ENCODE peak calls at places on chromosome 21, in four cellular contexts. One of them, this sample, is unnamed.
A peak's percentile ranks its signal among the peaks of the same experiment; 100 is the strongest.

GRCh38 chr21:43609501-43610340 is 49.6 kb downstream of the HSF2BP start:
- DNase-seq in HFF-Myc: no peak
- DNase-seq in B cell: no peak
- DNase-seq in GM12864: no peak
- DNase-seq in this sample: no peak

GRCh38 chr21:35674895-35675470 is 385.3 kb downstream of the SETD4 start:
- DNase-seq in B cell: no peak
- DNase-seq in GM12864: no peak
- DNase-seq in HFF-Myc: no peak
- DNase-seq in this sample: no peak

GRCh38 chr21:36310016-36310415 is 10.0 kb upstream of the MORC3 start:
- DNase-seq in B cell: peak; percentile 72
- DNase-seq in HFF-Myc: no peak
- DNase-seq in GM12864: no peak
- DNase-seq in this sample: peak; percentile 65

GRCh38 chr21:39575778-39576177 is 37.0 kb upstream of the B3GALT5 start:
- DNase-seq in B cell: no peak
- DNase-seq in GM12864: no peak
- DNase-seq in HFF-Myc: no peak
- DNase-seq in this sample: no peak

GRCh38 chr21:46551636-46552241 is 53.1 kb downstream of the S100B start:
- DNase-seq in GM12864: no peak
- DNase-seq in HFF-Myc: no peak
- DNase-seq in B cell: peak; percentile 47
- DNase-seq in this sample: peak; percentile 56

GRCh38 chr21:26843912-26844257 is 1.3 kb downstream of the ADAMTS1 start:
- DNase-seq in GM12864: no peak
- DNase-seq in HFF-Myc: no peak
- DNase-seq in B cell: no peak
- DNase-seq in this sample: no peak

GRCh38 chr21:43209575-43210453 is 41.0 kb downstream of the CRYAA start:
- DNase-seq in HFF-Myc: no peak
- DNase-seq in GM12864: no peak
- DNase-seq in B cell: no peak
- DNase-seq in this sample: no peak

GRCh38 chr21:27722095-27722494 is 755.2 kb upstream of the ADAMTS5 start:
- DNase-seq in B cell: no peak
- DNase-seq in GM12864: no peak
- DNase-seq in HFF-Myc: no peak
- DNase-seq in this sample: no peak

GRCh38 chr21:29403922-29404538 is 105.3 kb downstream of the BACH1 start:
- DNase-seq in HFF-Myc: peak; percentile 5
- DNase-seq in GM12864: no peak
- DNase-seq in B cell: no peak
- DNase-seq in this sample: no peak

GRCh38 chr21:36555199-36555598 is 75.3 kb upstream of the CLDN14 start:
- DNase-seq in GM12864: no peak
- DNase-seq in HFF-Myc: no peak
- DNase-seq in B cell: no peak
- DNase-seq in this sample: no peak

GRCh38 chr21:34129039-34129891 is 55.9 kb downstream of the MRPS6 start:
- DNase-seq in GM12864: no peak
- DNase-seq in B cell: no peak
- DNase-seq in HFF-Myc: peak; percentile 90
- DNase-seq in this sample: no peak

GRCh38 chr21:35222021-35222420 is 172.9 kb upstream of the RUNX1 start:
- DNase-seq in B cell: no peak
- DNase-seq in HFF-Myc: no peak
- DNase-seq in GM12864: no peak
- DNase-seq in this sample: no peak

GRCh38 chr21:38806153-38806941 is 618 bp downstream of the ETS2 start:
- DNase-seq in B cell: peak; percentile 51
- DNase-seq in GM12864: no peak
- DNase-seq in HFF-Myc: no peak
- DNase-seq in this sample: peak; percentile 62

GRCh38 chr21:26136686-26137085 is 33.9 kb downstream of the APP start:
- DNase-seq in B cell: no peak
- DNase-seq in HFF-Myc: no peak
- DNase-seq in GM12864: peak; percentile 30
- DNase-seq in this sample: peak; percentile 26

GRCh38 chr21:36511484-36512227 is 31.7 kb upstream of the CLDN14 start:
- DNase-seq in HFF-Myc: peak; percentile 75
- DNase-seq in GM12864: no peak
- DNase-seq in B cell: no peak
- DNase-seq in this sample: no peak

GRCh38 chr21:36171741-36172331 is 15.2 kb downstream of the DOP1B start:
- DNase-seq in GM12864: no peak
- DNase-seq in HFF-Myc: no peak
- DNase-seq in B cell: no peak
- DNase-seq in this sample: no peak

GRCh38 chr21:31875424-31876097 is 2.7 kb downstream of the HUNK start:
- DNase-seq in B cell: no peak
- DNase-seq in GM12864: no peak
- DNase-seq in HFF-Myc: no peak
- DNase-seq in this sample: no peak

GRCh38 chr21:15152591-15152990 is 87.8 kb upstream of the NRIP1 start:
- DNase-seq in B cell: no peak
- DNase-seq in GM12864: no peak
- DNase-seq in HFF-Myc: no peak
- DNase-seq in this sample: no peak

GRCh38 chr21:31557956-31558838 is 101.3 kb upstream of the SOD1 start:
- DNase-seq in HFF-Myc: no peak
- DNase-seq in GM12864: no peak
- DNase-seq in B cell: peak; percentile 32
- DNase-seq in this sample: no peak

GRCh38 chr21:35007348-35007747 is 41.8 kb downstream of the RUNX1 start:
- DNase-seq in GM12864: no peak
- DNase-seq in HFF-Myc: no peak
- DNase-seq in B cell: no peak
- DNase-seq in this sample: no peak

GRCh38 chr21:31283025-31283424 is 61.0 kb downstream of the TIAM1 start:
- DNase-seq in GM12864: no peak
- DNase-seq in B cell: no peak
- DNase-seq in HFF-Myc: no peak
- DNase-seq in this sample: no peak

GRCh38 chr21:40845621-40846020 is 1.3 kb downstream of the DSCAM start:
- DNase-seq in B cell: no peak
- DNase-seq in HFF-Myc: no peak
- DNase-seq in GM12864: no peak
- DNase-seq in this sample: no peak

GRCh38 chr21:29481641-29482040 is 182.9 kb downstream of the BACH1 start:
- DNase-seq in GM12864: no peak
- DNase-seq in HFF-Myc: peak; percentile 4
- DNase-seq in B cell: no peak
- DNase-seq in this sample: no peak

GRCh38 chr21:16569679-16570078 is 839.9 kb downstream of the USP25 start:
- DNase-seq in GM12864: no peak
- DNase-seq in B cell: no peak
- DNase-seq in HFF-Myc: no peak
- DNase-seq in this sample: no peak

GRCh38 chr21:26116456-26117011 is 54.0 kb downstream of the APP start:
- DNase-seq in B cell: no peak
- DNase-seq in GM12864: no peak
- DNase-seq in HFF-Myc: peak; percentile 47
- DNase-seq in this sample: no peak

GRCh38 chr21:14078746-14079375 is 131.9 kb downstream of the LIPI start:
- DNase-seq in B cell: no peak
- DNase-seq in HFF-Myc: no peak
- DNase-seq in GM12864: no peak
- DNase-seq in this sample: no peak

GRCh38 chr21:43333301-43334062 is 93.4 kb downstream of the SIK1 start:
- DNase-seq in B cell: no peak
- DNase-seq in HFF-Myc: peak; percentile 52
- DNase-seq in GM12864: no peak
- DNase-seq in this sample: no peak

GRCh38 chr21:14825405-14826032 is 239.3 kb downstream of the NRIP1 start:
- DNase-seq in HFF-Myc: no peak
- DNase-seq in GM12864: peak; percentile 43
- DNase-seq in B cell: no peak
- DNase-seq in this sample: peak; percentile 43

GRCh38 chr21:31725202-31725840 is 6.6 kb downstream of the SCAF4 start:
- DNase-seq in HFF-Myc: no peak
- DNase-seq in B cell: no peak
- DNase-seq in GM12864: no peak
- DNase-seq in this sample: no peak

GRCh38 chr21:38965241-38965640 is 159.5 kb downstream of the ETS2 start:
- DNase-seq in GM12864: no peak
- DNase-seq in HFF-Myc: no peak
- DNase-seq in B cell: no peak
- DNase-seq in this sample: no peak

GRCh38 chr21:39911286-39911685 is 44.0 kb downstream of the PCP4 start:
- DNase-seq in GM12864: no peak
- DNase-seq in HFF-Myc: no peak
- DNase-seq in B cell: no peak
- DNase-seq in this sample: no peak

GRCh38 chr21:43761886-43762285 is 14.2 kb downstream of the CSTB start:
- DNase-seq in B cell: no peak
- DNase-seq in GM12864: no peak
- DNase-seq in HFF-Myc: no peak
- DNase-seq in this sample: no peak

GRCh38 chr21:38985423-38986378 is 180.0 kb downstream of the ETS2 start:
- DNase-seq in HFF-Myc: peak; percentile 95
- DNase-seq in B cell: peak; percentile 14
- DNase-seq in GM12864: no peak
- DNase-seq in this sample: peak; percentile 55

GRCh38 chr21:37564341-37564923 is 197.9 kb downstream of the DYRK1A start:
- DNase-seq in GM12864: peak; percentile 56
- DNase-seq in HFF-Myc: peak; percentile 94
- DNase-seq in B cell: peak; percentile 64
- DNase-seq in this sample: peak; percentile 68

GRCh38 chr21:37564924-37565529 is 198.5 kb downstream of the DYRK1A start:
- DNase-seq in B cell: no peak
- DNase-seq in GM12864: no peak
- DNase-seq in HFF-Myc: peak; percentile 10
- DNase-seq in this sample: no peak

GRCh38 chr21:37561941-37562919 is 195.7 kb downstream of the DYRK1A start:
- DNase-seq in B cell: no peak
- DNase-seq in HFF-Myc: no peak
- DNase-seq in GM12864: no peak
- DNase-seq in this sample: no peak

GRCh38 chr21:37562920-37563640 is 196.5 kb downstream of the DYRK1A start:
- DNase-seq in GM12864: no peak
- DNase-seq in B cell: no peak
- DNase-seq in HFF-Myc: no peak
- DNase-seq in this sample: no peak

GRCh38 chr21:37563641-37564340 is 197.2 kb downstream of the DYRK1A start:
- DNase-seq in HFF-Myc: peak; percentile 72
- DNase-seq in GM12864: peak; percentile 80
- DNase-seq in B cell: peak; percentile 94
- DNase-seq in this sample: peak; percentile 95
- TF ChIP-seq CTCF in HFF-Myc: peak; percentile 35
- TF ChIP-seq CTCF in GM12864: peak; percentile 46
- TF ChIP-seq CTCF in B cell: peak; percentile 61
- TF ChIP-seq CTCF in this sample: peak; percentile 51

GRCh38 chr21:45411810-45412206 is 6.8 kb downstream of the COL18A1 start:
- DNase-seq in GM12864: no peak
- DNase-seq in B cell: no peak
- DNase-seq in HFF-Myc: no peak
- DNase-seq in this sample: no peak
- TF ChIP-seq CTCF in GM12864: no peak
- TF ChIP-seq CTCF in B cell: no peak
- TF ChIP-seq CTCF in HFF-Myc: no peak
- TF ChIP-seq CTCF in this sample: no peak

DNA sequence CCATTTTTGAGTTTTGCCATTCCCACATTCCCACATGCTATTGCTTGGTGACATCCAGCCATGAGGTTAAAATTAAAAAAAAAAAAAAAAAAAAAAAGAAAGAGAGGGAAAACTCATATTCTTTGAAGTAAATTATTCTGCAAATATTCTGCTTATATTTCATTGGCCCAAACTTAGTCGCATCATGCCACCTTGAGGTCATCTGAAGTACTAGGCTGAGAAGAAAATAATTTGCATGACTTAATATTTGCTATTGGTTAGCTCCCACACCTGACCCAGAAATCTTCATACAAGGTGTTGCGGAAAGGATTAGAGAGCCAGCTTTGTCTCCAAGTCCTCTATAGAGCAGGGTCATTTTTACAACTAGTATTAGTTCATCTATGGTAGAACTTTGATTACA is 2206.0 kb downstream of the MRPL39 start:
- DNase-seq in B cell: no peak
- DNase-seq in HFF-Myc: no peak
- DNase-seq in GM12864: no peak
- DNase-seq in this sample: no peak
- TF ChIP-seq CTCF in B cell: no peak
- TF ChIP-seq CTCF in HFF-Myc: no peak
- TF ChIP-seq CTCF in GM12864: no peak
- TF ChIP-seq CTCF in this sample: peak; percentile 7

GRCh38 chr21:41973861-41974751 is 20.3 kb upstream of the C2CD2 start:
- DNase-seq in GM12864: no peak
- DNase-seq in B cell: no peak
- DNase-seq in HFF-Myc: no peak
- DNase-seq in this sample: peak; percentile 44
- TF ChIP-seq CTCF in GM12864: no peak
- TF ChIP-seq CTCF in B cell: no peak
- TF ChIP-seq CTCF in HFF-Myc: peak; percentile 28
- TF ChIP-seq CTCF in this sample: peak; percentile 31

GRCh38 chr21:44846201-44846484 is 27.3 kb downstream of the PTTG1IP start:
- DNase-seq in GM12864: no peak
- DNase-seq in B cell: no peak
- DNase-seq in HFF-Myc: no peak
- DNase-seq in this sample: no peak
- TF ChIP-seq CTCF in GM12864: no peak
- TF ChIP-seq CTCF in B cell: peak; percentile 7
- TF ChIP-seq CTCF in HFF-Myc: no peak
- TF ChIP-seq CTCF in this sample: no peak

This sample was measured in GM13977.